ENCODE peak calls at places on chromosomes 1 and 21, in ten cellular contexts. S is heart left ventricle, O is GM06990, D is A549, L is hepatocyte, I is OCI-LY7, Q is epithelial cell of esophagus, C is GM13977, M is colonic mucosa, W is transverse colon. H is an unnamed sample.

GRCh38 chr1:224894915-224895314 is 34.6 kb upstream of the DNAH14 start:
- DNase-seq in S (no peak), O (no peak), D (peak), L (peak), I (peak), Q (no peak), C (no peak), M (no peak), W (no peak), H (peak)

GRCh38 chr1:16628361-16629111 is 15.2 kb upstream of the NBPF1 start:
- DNase-seq in S (peak), O (no peak), D (no peak), L (no peak), I (no peak), Q (no peak), C (peak), M (peak), W (peak), H (no peak)

GRCh38 chr21:33286076-33286475 is 19.9 kb downstream of the IL10RB start:
- DNase-seq in S (no peak), O (no peak), D (no peak), L (no peak), I (no peak), Q (no peak), C (no peak), M (no peak), W (no peak), H (no peak)

GRCh38 chr1:209875510-209875909 is 47.7 kb downstream of the UTP25 start:
- DNase-seq in S (no peak), O (no peak), D (peak), L (peak), I (no peak), Q (peak), C (no peak), M (no peak), W (no peak), H (peak)

GRCh38 chr1:39900662-39901485 is 843 bp downstream of the MYCL start:
- DNase-seq in S (peak), O (peak), D (no peak), L (peak), I (no peak), Q (peak), C (peak), M (peak), W (peak), H (no peak)

GRCh38 chr1:234684854-234685253 is 74.9 kb upstream of the IRF2BP2 start:
- DNase-seq in S (no peak), O (no peak), D (no peak), L (no peak), I (no peak), Q (no peak), C (no peak), M (no peak), W (no peak), H (peak)

GRCh38 chr1:201767339-201767738 is 61.6 kb upstream of the IPO9 start:
- DNase-seq in S (no peak), O (no peak), D (no peak), L (no peak), I (no peak), Q (no peak), C (no peak), M (no peak), W (no peak), H (no peak)

GRCh38 chr1:40075251-40075650 is 21.8 kb downstream of the PPT1 start:
- DNase-seq in S (no peak), O (no peak), D (no peak), L (no peak), I (no peak), Q (no peak), C (no peak), M (no peak), W (no peak), H (no peak)

GRCh38 chr1:202998836-202999750 is 8.1 kb upstream of the TMEM183A start:
- DNase-seq in S (no peak), O (peak), D (peak), L (peak), I (peak), Q (peak), C (peak), M (peak), W (peak), H (peak)

GRCh38 chr21:40793057-40793456 is 53.9 kb downstream of the DSCAM start:
- DNase-seq in S (no peak), O (no peak), D (no peak), L (no peak), I (no peak), Q (no peak), C (no peak), M (no peak), W (no peak), H (no peak)

GRCh38 chr1:157173900-157174410 is 35.8 kb upstream of the ETV3 start:
- DNase-seq in S (no peak), O (no peak), D (no peak), L (no peak), I (no peak), Q (no peak), C (no peak), M (no peak), W (no peak), H (no peak)

GRCh38 chr1:39727221-39727931 is 11.3 kb upstream of the PPIE start:
- DNase-seq in S (no peak), O (peak), D (no peak), L (no peak), I (no peak), Q (no peak), C (peak), M (no peak), W (no peak), H (no peak)

GRCh38 chr1:232820431-232820830 is 15.2 kb downstream of the MAP10 start:
- DNase-seq in S (no peak), O (no peak), D (no peak), L (no peak), I (no peak), Q (no peak), C (no peak), M (no peak), W (no peak), H (no peak)

GRCh38 chr1:30449428-30450147 is 273.8 kb downstream of the MATN1 start:
- DNase-seq in S (peak), O (no peak), D (no peak), L (no peak), I (no peak), Q (no peak), C (no peak), M (no peak), W (no peak), H (no peak)

GRCh38 chr21:29256125-29256895 is 42.4 kb upstream of the BACH1 start:
- DNase-seq in S (no peak), O (no peak), D (no peak), L (no peak), I (no peak), Q (no peak), C (no peak), M (no peak), W (no peak), H (no peak)

GRCh38 chr1:110243146-110243545 is 33.0 kb downstream of the KCNC4 start:
- DNase-seq in S (no peak), O (peak), D (no peak), L (no peak), I (peak), Q (no peak), C (no peak), M (no peak), W (no peak), H (no peak)

GRCh38 chr1:8015036-8015808 is 10.9 kb downstream of the ERRFI1 start:
- DNase-seq in S (no peak), O (no peak), D (peak), L (peak), I (peak), Q (peak), C (peak), M (peak), W (peak), H (peak)

GRCh38 chr1:206419250-206419649 is 51.0 kb upstream of the IKBKE start:
- DNase-seq in S (no peak), O (no peak), D (no peak), L (peak), I (no peak), Q (peak), C (no peak), M (peak), W (peak), H (no peak)

GRCh38 chr1:5338466-5338865 is 653.8 kb downstream of the NPHP4 start:
- DNase-seq in S (no peak), O (no peak), D (no peak), L (no peak), I (no peak), Q (no peak), C (no peak), M (no peak), W (no peak), H (no peak)

GRCh38 chr1:12501661-12502060 is 116.3 kb downstream of the DHRS3 start:
- DNase-seq in S (no peak), O (no peak), D (no peak), L (no peak), I (no peak), Q (peak), C (no peak), M (no peak), W (no peak), H (peak)

GRCh38 chr1:232221790-232222499 is 408.0 kb downstream of the SIPA1L2 start:
- DNase-seq in S (no peak), O (no peak), D (peak), L (peak), I (no peak), Q (peak), C (no peak), M (no peak), W (no peak), H (peak)

GRCh38 chr1:61358770-61359455 is 276.6 kb downstream of the NFIA start:
- DNase-seq in S (no peak), O (no peak), D (no peak), L (no peak), I (no peak), Q (peak), C (no peak), M (no peak), W (no peak), H (peak)

GRCh38 chr1:151281225-151281968 is 702 bp upstream of the ZNF687 start:
- DNase-seq in S (peak), O (peak), D (peak), L (peak), I (peak), Q (peak), C (peak), M (peak), W (peak), H (peak)
- TF ChIP-seq CTCF in S (peak), O (no peak), D (no peak), L (no peak), I (no peak), Q (peak), C (no peak), M (no peak), W (peak), H (peak)

GRCh38 chr1:47594627-47595026 is 156.8 kb downstream of the FOXD2 start:
- DNase-seq in S (no peak), O (no peak), D (no peak), L (no peak), I (no peak), Q (no peak), C (no peak), M (no peak), W (no peak), H (no peak)
- TF ChIP-seq CTCF in S (no peak), O (no peak), D (no peak), L (no peak), I (no peak), Q (no peak), C (no peak), M (no peak), W (no peak), H (no peak)

GRCh38 chr1:98323906-98324358 is 337.6 kb upstream of the SNX7 start:
- DNase-seq in S (no peak), O (no peak), D (peak), L (peak), I (no peak), Q (peak), C (no peak), M (peak), W (peak), H (peak)
- TF ChIP-seq CTCF in S (no peak), O (no peak), D (no peak), L (no peak), I (no peak), Q (no peak), C (no peak), M (no peak), W (no peak), H (no peak)

GRCh38 chr1:154495496-154496273 is 6.3 kb upstream of the TDRD10 start:
- DNase-seq in S (no peak), O (no peak), D (no peak), L (no peak), I (peak), Q (no peak), C (no peak), M (no peak), W (no peak), H (no peak)

GRCh38 chr1:154496381-154496780 is 5.6 kb upstream of the TDRD10 start:
- DNase-seq in S (no peak), O (no peak), D (no peak), L (no peak), I (no peak), Q (no peak), C (no peak), M (no peak), W (no peak), H (no peak)

GRCh38 chr1:154492115-154492514 is 9.9 kb upstream of the TDRD10 start:
- DNase-seq in S (no peak), O (peak), D (no peak), L (no peak), I (no peak), Q (no peak), C (no peak), M (no peak), W (no peak), H (no peak)

GRCh38 chr1:154490327-154490726 is 11.7 kb upstream of the TDRD10 start:
- DNase-seq in S (no peak), O (no peak), D (no peak), L (no peak), I (no peak), Q (no peak), C (no peak), M (no peak), W (no peak), H (no peak)

DNA sequence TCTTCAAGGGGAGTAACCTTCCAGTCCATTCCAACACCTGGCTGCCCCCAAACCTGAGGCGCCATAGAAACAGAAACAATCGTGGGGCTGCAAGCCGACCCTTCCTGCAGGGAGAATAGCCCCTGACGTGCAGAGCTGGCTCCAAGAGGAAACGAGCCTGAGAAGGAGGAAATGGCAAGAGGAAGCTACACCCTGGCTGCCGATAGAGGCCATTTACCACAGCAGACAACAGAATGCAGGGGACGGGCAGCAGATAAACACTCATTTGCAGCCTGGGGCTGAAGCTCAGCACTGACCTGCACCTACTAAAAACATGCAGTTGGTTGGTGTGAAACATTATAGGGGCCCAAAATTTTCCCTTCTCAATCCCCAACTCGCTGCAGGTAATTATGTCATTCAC is 8.7 kb upstream of the TDRD10 start:
- DNase-seq in S (peak), O (no peak), D (no peak), L (no peak), I (peak), Q (no peak), C (no peak), M (no peak), W (peak), H (no peak)
- TF ChIP-seq CTCF in S (no peak), O (no peak), D (no peak), L (no peak), I (no peak), Q (no peak), C (no peak), M (no peak), W (no peak), H (no peak)

H was measured in choroid plexus epithelial cell.